ENCODE peak calls at places on chromosome 9, in eight cellular contexts. One of them, this sample, is unnamed.

GRCh38 chr9:37433754-37434435 is 11.4 kb downstream of the GRHPR start:
- DNase-seq in chondrocyte: no peak
- DNase-seq in GM12864: no peak
- DNase-seq in AG04450: no peak
- DNase-seq in sigmoid colon: peak; percentile 45
- DNase-seq in RWPE1: no peak
- DNase-seq in ovary: peak; percentile 78
- DNase-seq in nephron progenitor cell: no peak
- DNase-seq in this sample: no peak

GRCh38 chr9:95815961-95816360 is 59.5 kb upstream of the ERCC6L2 start:
- DNase-seq in chondrocyte: no peak
- DNase-seq in GM12864: no peak
- DNase-seq in AG04450: no peak
- DNase-seq in sigmoid colon: no peak
- DNase-seq in RWPE1: no peak
- DNase-seq in ovary: no peak
- DNase-seq in nephron progenitor cell: no peak
- DNase-seq in this sample: no peak

GRCh38 chr9:68955281-68955680 is 58.6 kb downstream of the PRKACG start:
- DNase-seq in chondrocyte: no peak
- DNase-seq in GM12864: no peak
- DNase-seq in AG04450: no peak
- DNase-seq in sigmoid colon: no peak
- DNase-seq in RWPE1: no peak
- DNase-seq in ovary: no peak
- DNase-seq in nephron progenitor cell: no peak
- DNase-seq in this sample: no peak

GRCh38 chr9:124654431-124654830 is 116.7 kb downstream of the NR6A1 start:
- DNase-seq in chondrocyte: no peak
- DNase-seq in GM12864: no peak
- DNase-seq in AG04450: no peak
- DNase-seq in sigmoid colon: no peak
- DNase-seq in RWPE1: no peak
- DNase-seq in ovary: no peak
- DNase-seq in nephron progenitor cell: no peak
- DNase-seq in this sample: no peak

GRCh38 chr9:21579209-21579608 is 97.1 kb upstream of the IFNE start:
- DNase-seq in chondrocyte: no peak
- DNase-seq in GM12864: no peak
- DNase-seq in AG04450: no peak
- DNase-seq in sigmoid colon: no peak
- DNase-seq in RWPE1: no peak
- DNase-seq in ovary: no peak
- DNase-seq in nephron progenitor cell: no peak
- DNase-seq in this sample: no peak

GRCh38 chr9:23636199-23636598 is 189.8 kb downstream of the ELAVL2 start:
- DNase-seq in chondrocyte: no peak
- DNase-seq in GM12864: no peak
- DNase-seq in AG04450: no peak
- DNase-seq in sigmoid colon: no peak
- DNase-seq in RWPE1: no peak
- DNase-seq in ovary: no peak
- DNase-seq in nephron progenitor cell: no peak
- DNase-seq in this sample: no peak

GRCh38 chr9:36665921-36666429 is 93.3 kb downstream of the MELK start:
- DNase-seq in chondrocyte: no peak
- DNase-seq in GM12864: no peak
- DNase-seq in AG04450: no peak
- DNase-seq in sigmoid colon: no peak
- DNase-seq in RWPE1: no peak
- DNase-seq in ovary: no peak
- DNase-seq in nephron progenitor cell: no peak
- DNase-seq in this sample: no peak

GRCh38 chr9:117555964-117556629 is 141.2 kb upstream of the ASTN2 start:
- DNase-seq in chondrocyte: no peak
- DNase-seq in GM12864: peak; percentile 8
- DNase-seq in AG04450: no peak
- DNase-seq in sigmoid colon: no peak
- DNase-seq in RWPE1: no peak
- DNase-seq in ovary: no peak
- DNase-seq in nephron progenitor cell: no peak
- DNase-seq in this sample: peak; percentile 67

GRCh38 chr9:14383296-14383695 is 69.4 kb upstream of the NFIB start:
- DNase-seq in chondrocyte: no peak
- DNase-seq in GM12864: no peak
- DNase-seq in AG04450: no peak
- DNase-seq in sigmoid colon: no peak
- DNase-seq in RWPE1: no peak
- DNase-seq in ovary: no peak
- DNase-seq in nephron progenitor cell: no peak
- DNase-seq in this sample: no peak

GRCh38 chr9:16996901-16997491 is 126.5 kb upstream of the BNC2 start:
- DNase-seq in chondrocyte: no peak
- DNase-seq in GM12864: no peak
- DNase-seq in AG04450: no peak
- DNase-seq in sigmoid colon: no peak
- DNase-seq in RWPE1: no peak
- DNase-seq in ovary: no peak
- DNase-seq in nephron progenitor cell: no peak
- DNase-seq in this sample: no peak

GRCh38 chr9:32394381-32395049 is 10.1 kb downstream of the ACO1 start:
- DNase-seq in chondrocyte: no peak
- DNase-seq in GM12864: no peak
- DNase-seq in AG04450: no peak
- DNase-seq in sigmoid colon: no peak
- DNase-seq in RWPE1: peak; percentile 51
- DNase-seq in ovary: no peak
- DNase-seq in nephron progenitor cell: no peak
- DNase-seq in this sample: no peak

GRCh38 chr9:4235951-4236804 is 63.7 kb downstream of the GLIS3 start:
- DNase-seq in chondrocyte: no peak
- DNase-seq in GM12864: no peak
- DNase-seq in AG04450: no peak
- DNase-seq in sigmoid colon: no peak
- DNase-seq in RWPE1: peak; percentile 13
- DNase-seq in ovary: no peak
- DNase-seq in nephron progenitor cell: no peak
- DNase-seq in this sample: no peak

GRCh38 chr9:132943677-132944293 is 631 bp downstream of the TSC1 start:
- DNase-seq in chondrocyte: no peak
- DNase-seq in GM12864: no peak
- DNase-seq in AG04450: no peak
- DNase-seq in sigmoid colon: no peak
- DNase-seq in RWPE1: no peak
- DNase-seq in ovary: no peak
- DNase-seq in nephron progenitor cell: no peak
- DNase-seq in this sample: peak; percentile 21

DNA sequence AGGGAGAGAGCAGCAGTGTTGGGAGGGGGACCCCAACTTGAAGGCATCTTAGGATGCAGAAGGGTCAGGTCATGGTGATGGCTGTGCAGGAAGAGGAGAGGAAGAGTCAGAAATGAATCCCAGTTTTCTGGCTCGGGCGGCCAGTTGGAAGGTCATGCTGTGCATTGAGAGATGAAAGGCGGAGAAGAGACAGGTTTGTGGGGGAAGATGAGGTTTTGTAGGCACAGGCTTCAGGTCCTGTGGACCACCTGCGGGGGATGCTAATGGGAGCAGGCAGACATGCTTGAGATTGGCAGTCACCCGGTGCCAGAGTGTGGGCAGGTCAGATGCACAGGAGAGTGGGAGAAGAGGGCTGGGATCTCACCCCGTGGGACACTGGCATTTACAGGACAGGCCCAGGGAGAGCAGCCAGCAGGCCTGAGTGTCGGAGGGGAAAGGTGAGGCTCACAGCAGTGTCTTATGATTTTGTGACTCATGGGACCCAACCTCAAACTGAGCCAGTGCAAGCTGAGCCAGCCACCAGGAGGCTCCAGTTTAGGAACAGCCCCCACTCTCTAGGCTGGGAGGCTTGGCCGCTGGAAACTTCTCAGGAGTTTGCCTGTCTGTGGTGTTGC is 17.5 kb downstream of the STXBP1 start:
- DNase-seq in chondrocyte: no peak
- DNase-seq in GM12864: no peak
- DNase-seq in AG04450: no peak
- DNase-seq in sigmoid colon: no peak
- DNase-seq in RWPE1: no peak
- DNase-seq in ovary: no peak
- DNase-seq in nephron progenitor cell: no peak
- DNase-seq in this sample: no peak
- TF ChIP-seq CTCF in chondrocyte: peak; percentile 14
- TF ChIP-seq CTCF in GM12864: no peak
- TF ChIP-seq CTCF in AG04450: peak; percentile 18
- TF ChIP-seq CTCF in sigmoid colon: no peak
- TF ChIP-seq CTCF in RWPE1: no peak
- TF ChIP-seq CTCF in ovary: no peak
- TF ChIP-seq CTCF in nephron progenitor cell: no peak
- TF ChIP-seq CTCF in this sample: no peak

GRCh38 chr9:80285325-80285724 is 713.6 kb downstream of the TLE4 start:
- DNase-seq in chondrocyte: no peak
- DNase-seq in GM12864: no peak
- DNase-seq in AG04450: no peak
- DNase-seq in sigmoid colon: no peak
- DNase-seq in RWPE1: peak; percentile 6
- DNase-seq in ovary: no peak
- DNase-seq in nephron progenitor cell: no peak
- DNase-seq in this sample: no peak
- TF ChIP-seq CTCF in chondrocyte: peak; percentile 77
- TF ChIP-seq CTCF in GM12864: no peak
- TF ChIP-seq CTCF in AG04450: peak; percentile 24
- TF ChIP-seq CTCF in sigmoid colon: no peak
- TF ChIP-seq CTCF in RWPE1: peak; percentile 35
- TF ChIP-seq CTCF in ovary: no peak
- TF ChIP-seq CTCF in nephron progenitor cell: no peak
- TF ChIP-seq CTCF in this sample: no peak

GRCh38 chr9:112921549-112921948 is 30.9 kb upstream of the SLC46A2 start:
- DNase-seq in chondrocyte: no peak
- DNase-seq in GM12864: peak; percentile 19
- DNase-seq in AG04450: peak; percentile 36
- DNase-seq in sigmoid colon: no peak
- DNase-seq in RWPE1: peak; percentile 29
- DNase-seq in ovary: no peak
- DNase-seq in nephron progenitor cell: peak; percentile 8
- DNase-seq in this sample: no peak

DNA sequence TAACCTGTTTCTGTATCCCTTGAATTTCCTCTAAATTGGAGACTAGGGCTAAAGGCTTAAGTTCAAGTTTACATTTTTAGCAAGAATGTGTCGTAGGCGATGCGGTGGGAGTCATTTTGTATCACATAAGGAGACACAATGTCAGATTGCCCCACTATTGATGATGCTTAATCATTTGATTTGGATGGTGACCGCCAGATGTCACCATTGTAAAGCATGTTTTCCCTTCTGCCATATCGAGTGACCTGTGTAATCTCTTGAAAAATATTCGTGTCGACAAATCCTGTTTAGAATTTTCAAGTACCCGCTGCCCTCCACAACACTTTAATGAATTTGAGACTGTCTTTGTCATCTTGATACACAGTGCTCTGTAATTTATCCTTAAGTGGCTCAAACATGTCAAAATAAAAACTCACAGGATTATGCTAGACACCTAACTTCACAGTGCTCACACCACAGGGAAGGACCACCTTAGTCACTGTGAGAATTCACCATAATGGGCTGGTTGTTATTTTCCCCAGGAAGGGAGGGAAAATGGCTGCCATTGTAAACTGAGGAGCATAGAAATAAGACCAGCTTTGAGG is 34.5 kb upstream of the SLC46A2 start:
- DNase-seq in chondrocyte: no peak
- DNase-seq in GM12864: no peak
- DNase-seq in AG04450: no peak
- DNase-seq in sigmoid colon: no peak
- DNase-seq in RWPE1: peak; percentile 69
- DNase-seq in ovary: no peak
- DNase-seq in nephron progenitor cell: peak; percentile 15
- DNase-seq in this sample: no peak
- TF ChIP-seq CTCF in chondrocyte: peak; percentile 80
- TF ChIP-seq CTCF in GM12864: peak; percentile 46
- TF ChIP-seq CTCF in AG04450: peak; percentile 37
- TF ChIP-seq CTCF in sigmoid colon: peak; percentile 20
- TF ChIP-seq CTCF in RWPE1: peak; percentile 70
- TF ChIP-seq CTCF in ovary: no peak
- TF ChIP-seq CTCF in nephron progenitor cell: peak; percentile 51
- TF ChIP-seq CTCF in this sample: no peak

GRCh38 chr9:89080193-89080592 is 88.9 kb downstream of the S1PR3 start:
- DNase-seq in chondrocyte: no peak
- DNase-seq in GM12864: no peak
- DNase-seq in AG04450: no peak
- DNase-seq in sigmoid colon: peak; percentile 85
- DNase-seq in RWPE1: no peak
- DNase-seq in ovary: no peak
- DNase-seq in nephron progenitor cell: no peak
- DNase-seq in this sample: no peak
- TF ChIP-seq CTCF in chondrocyte: no peak
- TF ChIP-seq CTCF in GM12864: no peak
- TF ChIP-seq CTCF in AG04450: no peak
- TF ChIP-seq CTCF in sigmoid colon: no peak
- TF ChIP-seq CTCF in RWPE1: no peak
- TF ChIP-seq CTCF in ovary: no peak
- TF ChIP-seq CTCF in nephron progenitor cell: no peak
- TF ChIP-seq CTCF in this sample: no peak

GRCh38 chr9:27276182-27277030 is 20.5 kb downstream of the EQTN start:
- DNase-seq in chondrocyte: no peak
- DNase-seq in GM12864: no peak
- DNase-seq in AG04450: peak; percentile 16
- DNase-seq in sigmoid colon: no peak
- DNase-seq in RWPE1: peak; percentile 44
- DNase-seq in ovary: no peak
- DNase-seq in nephron progenitor cell: peak; percentile 26
- DNase-seq in this sample: no peak
- TF ChIP-seq CTCF in chondrocyte: peak; percentile 96
- TF ChIP-seq CTCF in GM12864: peak; percentile 64
- TF ChIP-seq CTCF in AG04450: peak; percentile 71
- TF ChIP-seq CTCF in sigmoid colon: peak; percentile 77
- TF ChIP-seq CTCF in RWPE1: peak; percentile 86
- TF ChIP-seq CTCF in ovary: peak; percentile 65
- TF ChIP-seq CTCF in nephron progenitor cell: peak; percentile 78
- TF ChIP-seq CTCF in this sample: peak; percentile 90

GRCh38 chr9:120569556-120569955 is 10.4 kb downstream of the CDK5RAP2 start:
- DNase-seq in chondrocyte: no peak
- DNase-seq in GM12864: no peak
- DNase-seq in AG04450: no peak
- DNase-seq in sigmoid colon: no peak
- DNase-seq in RWPE1: no peak
- DNase-seq in ovary: no peak
- DNase-seq in nephron progenitor cell: no peak
- DNase-seq in this sample: no peak
- TF ChIP-seq CTCF in chondrocyte: peak; percentile 16
- TF ChIP-seq CTCF in GM12864: no peak
- TF ChIP-seq CTCF in AG04450: peak; percentile 37
- TF ChIP-seq CTCF in sigmoid colon: no peak
- TF ChIP-seq CTCF in RWPE1: no peak
- TF ChIP-seq CTCF in ovary: no peak
- TF ChIP-seq CTCF in nephron progenitor cell: no peak
- TF ChIP-seq CTCF in this sample: no peak

DNA sequence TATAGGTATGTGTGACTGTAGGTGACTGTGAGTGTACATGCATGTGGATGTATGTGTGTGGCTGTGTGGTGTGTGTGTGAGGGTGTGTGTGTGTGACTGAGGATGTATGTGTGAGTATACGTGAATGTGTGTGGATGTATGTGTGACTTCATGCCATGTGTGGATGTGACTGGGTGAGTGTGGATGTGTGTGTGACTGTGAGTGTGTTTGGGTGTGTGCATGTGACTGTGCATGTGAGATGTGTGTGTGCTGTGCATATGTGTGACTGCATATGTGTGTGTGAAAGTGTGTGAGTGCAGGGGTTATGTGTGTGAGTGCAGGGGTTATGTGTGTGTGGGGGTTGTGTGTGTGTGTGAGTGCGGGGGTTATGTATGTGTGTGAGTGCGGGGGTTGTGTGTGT is 42.3 kb downstream of the RXRA start:
- DNase-seq in chondrocyte: no peak
- DNase-seq in GM12864: no peak
- DNase-seq in AG04450: no peak
- DNase-seq in sigmoid colon: no peak
- DNase-seq in RWPE1: no peak
- DNase-seq in ovary: no peak
- DNase-seq in nephron progenitor cell: no peak
- DNase-seq in this sample: no peak
- TF ChIP-seq CTCF in chondrocyte: no peak
- TF ChIP-seq CTCF in GM12864: no peak
- TF ChIP-seq CTCF in AG04450: no peak
- TF ChIP-seq CTCF in sigmoid colon: no peak
- TF ChIP-seq CTCF in RWPE1: no peak
- TF ChIP-seq CTCF in ovary: no peak
- TF ChIP-seq CTCF in nephron progenitor cell: no peak
- TF ChIP-seq CTCF in this sample: no peak